ENCODE peak calls at places on chromosome 11, in four cellular contexts. L is CD8-positive, alpha-beta memory T cell; Y is CD4-positive, alpha-beta memory T cell; A is stomach. H is an unnamed sample.

GRCh38 chr11:64037027-64037633 is 1.4 kb downstream of the FLRT1 start:
- DNase-seq in L (no peak), Y (no peak), A (no peak), H (no peak)

GRCh38 chr11:120773501-120774031 is 250.3 kb upstream of the TBCEL start:
- DNase-seq in L (no peak), Y (no peak), A (no peak), H (peak; percentile 36)

GRCh38 chr11:14700593-14700992 is 57.0 kb downstream of the PDE3B start:
- DNase-seq in L (no peak), Y (no peak), A (no peak), H (no peak)

GRCh38 chr11:9529333-9529648 is 44.2 kb upstream of the WEE1 start:
- DNase-seq in L (no peak), Y (no peak), A (peak; percentile 61), H (no peak)

GRCh38 chr11:10267821-10268220 is 26.2 kb downstream of the SBF2 start:
- DNase-seq in L (no peak), Y (no peak), A (no peak), H (no peak)

GRCh38 chr11:67276821-67277230 is 10.6 kb downstream of the GRK2 start:
- DNase-seq in L (no peak), Y (no peak), A (peak; percentile 59), H (peak; percentile 69)

GRCh38 chr11:116955949-116956348 is 118.5 kb upstream of the APOA1 start:
- DNase-seq in L (no peak), Y (no peak), A (no peak), H (no peak)

GRCh38 chr11:12269104-12269441 is 108.3 kb upstream of the PARVA start:
- DNase-seq in L (no peak), Y (no peak), A (peak; percentile 57), H (no peak)

GRCh38 chr11:36417154-36417553 is 92.9 kb downstream of the TRAF6 start:
- DNase-seq in L (no peak), Y (no peak), A (no peak), H (no peak)

DNA sequence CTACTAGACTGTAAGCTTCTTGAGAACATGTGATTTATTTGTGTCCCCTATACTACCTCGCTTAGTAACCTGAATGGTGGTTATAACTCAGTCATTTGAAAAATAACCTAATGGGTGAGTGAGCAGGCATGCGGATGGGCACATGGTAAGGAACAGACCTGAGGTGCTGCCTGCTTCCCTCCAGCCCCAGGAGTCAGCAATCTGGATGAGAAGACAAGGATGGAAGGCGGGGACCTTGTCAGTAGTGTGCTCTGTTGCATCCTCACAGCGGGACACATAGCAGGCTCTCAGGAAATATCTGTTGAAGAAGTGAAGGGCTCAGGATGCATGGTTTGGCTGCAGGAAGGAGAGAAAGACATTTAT is 108.6 kb downstream of the ZBTB16 start:
- DNase-seq in L (no peak), Y (no peak), A (no peak), H (no peak)
- H3K4me3 ChIP-seq in L (peak overlapping the region; percentile 19), Y (no peak overlapping the region), A (no peak overlapping the region), H (no peak overlapping the region)

DNA sequence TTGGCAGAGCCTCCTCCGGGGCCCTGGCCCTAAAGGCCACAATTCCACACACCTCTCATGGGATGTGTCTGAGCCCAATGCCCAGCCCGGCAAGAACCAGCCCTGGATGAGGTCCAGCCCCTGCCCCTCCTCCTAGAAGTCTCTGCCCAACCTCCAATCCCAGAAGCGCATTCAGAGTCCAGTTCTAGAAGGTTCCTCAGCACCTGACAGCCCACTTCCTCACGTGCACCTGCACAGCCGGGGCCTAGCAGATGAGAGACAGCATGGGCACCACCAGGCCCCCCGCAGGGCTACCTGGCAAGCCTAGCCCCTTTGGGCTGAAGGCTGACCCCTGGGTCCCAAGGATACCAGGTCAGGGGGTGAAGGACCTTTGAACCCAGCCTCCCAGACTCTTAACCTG is 11.5 kb upstream of the CDKN1C start:
- DNase-seq in L (no peak), Y (no peak), A (no peak), H (no peak)
- H3K4me3 ChIP-seq in L (no peak overlapping the region), Y (no peak overlapping the region), A (no peak overlapping the region), H (no peak overlapping the region)

GRCh38 chr11:106400949-106401545 is 323.6 kb downstream of the AASDHPPT start:
- DNase-seq in L (no peak), Y (no peak), A (no peak), H (no peak)

GRCh38 chr11:106399075-106399500 is 321.6 kb downstream of the AASDHPPT start:
- DNase-seq in L (no peak), Y (no peak), A (no peak), H (no peak)

GRCh38 chr11:106397787-106398355 is 320.4 kb downstream of the AASDHPPT start:
- DNase-seq in L (no peak), Y (no peak), A (no peak), H (no peak)

GRCh38 chr11:106398396-106399074 is 321.1 kb downstream of the AASDHPPT start:
- DNase-seq in L (no peak), Y (no peak), A (no peak), H (no peak)

DNA sequence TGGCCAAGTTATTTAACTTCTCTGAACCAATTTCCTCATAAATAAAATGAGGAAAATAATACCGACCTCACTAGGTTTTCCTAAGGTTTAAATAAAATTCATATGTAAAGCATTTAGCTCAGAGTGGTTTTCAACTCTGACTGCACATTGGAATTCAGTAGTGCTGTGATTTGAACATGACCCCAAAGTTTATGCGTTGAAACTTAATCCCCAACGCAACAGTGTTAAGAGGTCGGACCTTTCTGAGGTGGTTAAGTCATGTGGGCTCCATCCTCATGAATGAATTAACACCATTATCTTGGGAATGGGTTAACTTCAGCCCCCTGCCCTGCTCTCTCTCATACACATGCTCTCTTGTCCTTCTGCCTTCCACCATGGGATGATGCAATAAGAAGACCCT is 322.2 kb downstream of the AASDHPPT start:
- DNase-seq in L (no peak), Y (no peak), A (no peak), H (no peak)
- H3K4me3 ChIP-seq in L (no peak overlapping the region), Y (no peak overlapping the region), A (no peak overlapping the region), H (no peak overlapping the region)

GRCh38 chr11:78594814-78595213 is 20.1 kb upstream of the NARS2 start:
- DNase-seq in L (no peak), Y (no peak), A (no peak), H (no peak)
- H3K4me3 ChIP-seq in L (no peak overlapping the region), Y (no peak overlapping the region), A (no peak overlapping the region), H (no peak overlapping the region)

DNA sequence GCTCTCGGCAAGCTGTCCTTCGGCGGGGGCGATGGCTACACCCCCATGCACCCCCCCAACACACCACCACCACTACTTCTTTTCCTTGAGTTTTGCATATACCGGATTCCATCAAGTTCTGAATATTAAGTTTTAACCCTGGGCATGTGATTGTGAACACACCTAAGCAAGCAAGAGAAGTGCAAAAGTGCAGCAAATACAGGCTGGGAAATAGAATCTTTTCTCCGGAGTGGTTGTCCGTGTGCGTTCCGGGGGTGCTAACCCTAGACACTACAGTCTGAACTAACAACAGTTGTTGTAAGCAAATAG is 568 bp downstream of the PRSS23 start:
- DNase-seq in L (no peak), Y (no peak), A (no peak), H (no peak)
- H3K4me3 ChIP-seq in L (no peak overlapping the region), Y (no peak overlapping the region), A (peak overlapping the region; percentile 63), H (no peak overlapping the region)

GRCh38 chr11:1443737-1444136 is 42.8 kb downstream of the MOB2 start:
- DNase-seq in L (no peak), Y (no peak), A (no peak), H (no peak)

GRCh38 chr11:1442807-1443366 is 43.7 kb downstream of the MOB2 start:
- DNase-seq in L (no peak), Y (no peak), A (no peak), H (no peak)

GRCh38 chr11:1440496-1440895 is 46.1 kb downstream of the MOB2 start:
- DNase-seq in L (no peak), Y (no peak), A (no peak), H (no peak)

GRCh38 chr11:1440066-1440465 is 46.5 kb downstream of the MOB2 start:
- DNase-seq in L (no peak), Y (no peak), A (no peak), H (no peak)

GRCh38 chr11:1442163-1442562 is 44.4 kb downstream of the MOB2 start:
- DNase-seq in L (no peak), Y (no peak), A (no peak), H (no peak)
- H3K4me3 ChIP-seq in L (no peak overlapping the region), Y (no peak overlapping the region), A (no peak overlapping the region), H (no peak overlapping the region)

GRCh38 chr11:61752925-61753551 is 602 bp downstream of the MYRF start:
- DNase-seq in L (no peak), Y (no peak), A (no peak), H (no peak)

GRCh38 chr11:61756147-61756451 is 3.7 kb downstream of the MYRF start:
- DNase-seq in L (no peak), Y (no peak), A (no peak), H (no peak)

GRCh38 chr11:61753672-61754071 is 1.2 kb downstream of the MYRF start:
- DNase-seq in L (no peak), Y (no peak), A (no peak), H (no peak)

GRCh38 chr11:61756452-61757212 is 4.2 kb downstream of the MYRF start:
- DNase-seq in L (no peak), Y (no peak), A (peak; percentile 88), H (peak; percentile 78)

GRCh38 chr11:61754534-61755482 is 2.4 kb downstream of the MYRF start:
- DNase-seq in L (no peak), Y (no peak), A (peak; percentile 71), H (no peak)
- H3K4me3 ChIP-seq in L (no peak overlapping the region), Y (no peak overlapping the region), A (peak overlapping the region; percentile 50), H (no peak overlapping the region)